ENCODE peak calls at places on chromosome 20, in seven cellular contexts. One of them, this sample, is unnamed.

GRCh38 chr20:10701607-10702006 is 27.8 kb upstream of the JAG1 start:
- DNase-seq in neuronal stem cell: no peak
- DNase-seq in testis: no peak
- DNase-seq in tibial nerve: no peak
- DNase-seq in GM23248: no peak
- DNase-seq in left ventricle myocardium inferior: no peak
- DNase-seq in heart left ventricle: no peak
- DNase-seq in this sample: no peak

GRCh38 chr20:33172781-33173180 is 4.8 kb downstream of the BPIFA2 start:
- DNase-seq in GM23248: no peak
- DNase-seq in testis: peak; percentile 39
- DNase-seq in left ventricle myocardium inferior: no peak
- DNase-seq in neuronal stem cell: no peak
- DNase-seq in heart left ventricle: no peak
- DNase-seq in tibial nerve: no peak
- DNase-seq in this sample: no peak

GRCh38 chr20:6674831-6675230 is 92.7 kb upstream of the BMP2 start:
- DNase-seq in heart left ventricle: no peak
- DNase-seq in left ventricle myocardium inferior: no peak
- DNase-seq in GM23248: no peak
- DNase-seq in tibial nerve: no peak
- DNase-seq in neuronal stem cell: no peak
- DNase-seq in testis: no peak
- DNase-seq in this sample: no peak

GRCh38 chr20:17822039-17822438 is 122.3 kb downstream of the BANF2 start:
- DNase-seq in GM23248: no peak
- DNase-seq in tibial nerve: no peak
- DNase-seq in heart left ventricle: no peak
- DNase-seq in left ventricle myocardium inferior: no peak
- DNase-seq in neuronal stem cell: no peak
- DNase-seq in testis: no peak
- DNase-seq in this sample: no peak

GRCh38 chr20:60851826-60852704 is 400.0 kb upstream of the CDH4 start:
- DNase-seq in tibial nerve: no peak
- DNase-seq in left ventricle myocardium inferior: no peak
- DNase-seq in neuronal stem cell: peak; percentile 17
- DNase-seq in testis: peak; percentile 20
- DNase-seq in GM23248: no peak
- DNase-seq in heart left ventricle: no peak
- DNase-seq in this sample: no peak

GRCh38 chr20:574297-574942 is 30.8 kb upstream of the CSNK2A1 start:
- DNase-seq in neuronal stem cell: no peak
- DNase-seq in heart left ventricle: peak; percentile 76
- DNase-seq in tibial nerve: no peak
- DNase-seq in GM23248: no peak
- DNase-seq in left ventricle myocardium inferior: peak; percentile 42
- DNase-seq in testis: no peak
- DNase-seq in this sample: no peak

GRCh38 chr20:35901678-35902544 is 52.4 kb downstream of the SCAND1 start:
- DNase-seq in heart left ventricle: no peak
- DNase-seq in GM23248: peak; percentile 91
- DNase-seq in testis: no peak
- DNase-seq in neuronal stem cell: no peak
- DNase-seq in left ventricle myocardium inferior: no peak
- DNase-seq in tibial nerve: no peak
- DNase-seq in this sample: no peak

GRCh38 chr20:53959849-53960585 is 110.4 kb downstream of the BCAS1 start:
- DNase-seq in left ventricle myocardium inferior: peak; percentile 20
- DNase-seq in tibial nerve: no peak
- DNase-seq in testis: no peak
- DNase-seq in GM23248: peak; percentile 79
- DNase-seq in neuronal stem cell: no peak
- DNase-seq in heart left ventricle: no peak
- DNase-seq in this sample: no peak

GRCh38 chr20:9889270-9889981 is 50.5 kb upstream of the PAK5 start:
- DNase-seq in tibial nerve: no peak
- DNase-seq in left ventricle myocardium inferior: no peak
- DNase-seq in GM23248: no peak
- DNase-seq in heart left ventricle: no peak
- DNase-seq in testis: no peak
- DNase-seq in neuronal stem cell: no peak
- DNase-seq in this sample: no peak

GRCh38 chr20:34549291-34549928 is 9.1 kb upstream of the MAP1LC3A start:
- DNase-seq in tibial nerve: no peak
- DNase-seq in left ventricle myocardium inferior: no peak
- DNase-seq in heart left ventricle: no peak
- DNase-seq in GM23248: peak; percentile 39
- DNase-seq in testis: no peak
- DNase-seq in neuronal stem cell: no peak
- DNase-seq in this sample: no peak

GRCh38 chr20:44008806-44009678 is 94.4 kb downstream of the TOX2 start:
- DNase-seq in GM23248: no peak
- DNase-seq in tibial nerve: no peak
- DNase-seq in left ventricle myocardium inferior: no peak
- DNase-seq in neuronal stem cell: no peak
- DNase-seq in heart left ventricle: no peak
- DNase-seq in testis: no peak
- DNase-seq in this sample: no peak

GRCh38 chr20:25090492-25091429 is 8.8 kb upstream of the VSX1 start:
- DNase-seq in neuronal stem cell: no peak
- DNase-seq in GM23248: no peak
- DNase-seq in heart left ventricle: no peak
- DNase-seq in testis: no peak
- DNase-seq in left ventricle myocardium inferior: no peak
- DNase-seq in tibial nerve: no peak
- DNase-seq in this sample: peak; percentile 55

GRCh38 chr20:63215101-63216040 is 560 bp downstream of the YTHDF1 start:
- DNase-seq in neuronal stem cell: no peak
- DNase-seq in GM23248: peak; percentile 80
- DNase-seq in left ventricle myocardium inferior: no peak
- DNase-seq in heart left ventricle: peak; percentile 35
- DNase-seq in tibial nerve: no peak
- DNase-seq in testis: no peak
- DNase-seq in this sample: no peak

GRCh38 chr20:21394120-21394519 is 3.2 kb downstream of the NKX2-4 start:
- DNase-seq in heart left ventricle: no peak
- DNase-seq in tibial nerve: no peak
- DNase-seq in neuronal stem cell: no peak
- DNase-seq in left ventricle myocardium inferior: no peak
- DNase-seq in GM23248: no peak
- DNase-seq in testis: no peak
- DNase-seq in this sample: no peak

GRCh38 chr20:47336013-47336754 is 20.3 kb downstream of the ZMYND8 start:
- DNase-seq in testis: peak; percentile 57
- DNase-seq in heart left ventricle: peak; percentile 38
- DNase-seq in GM23248: peak; percentile 93
- DNase-seq in neuronal stem cell: no peak
- DNase-seq in tibial nerve: no peak
- DNase-seq in left ventricle myocardium inferior: peak; percentile 53
- DNase-seq in this sample: no peak

GRCh38 chr20:37846573-37846972 is 56.4 kb upstream of the VSTM2L start:
- DNase-seq in left ventricle myocardium inferior: no peak
- DNase-seq in GM23248: no peak
- DNase-seq in neuronal stem cell: peak; percentile 24
- DNase-seq in testis: no peak
- DNase-seq in heart left ventricle: no peak
- DNase-seq in tibial nerve: no peak
- DNase-seq in this sample: no peak

GRCh38 chr20:61978491-61978890 is 87.2 kb downstream of the TAF4 start:
- DNase-seq in tibial nerve: no peak
- DNase-seq in GM23248: no peak
- DNase-seq in neuronal stem cell: no peak
- DNase-seq in testis: no peak
- DNase-seq in heart left ventricle: no peak
- DNase-seq in left ventricle myocardium inferior: no peak
- DNase-seq in this sample: no peak

GRCh38 chr20:47724910-47725247 is 60.4 kb downstream of the SULF2 start:
- DNase-seq in left ventricle myocardium inferior: no peak
- DNase-seq in GM23248: no peak
- DNase-seq in tibial nerve: no peak
- DNase-seq in neuronal stem cell: no peak
- DNase-seq in testis: no peak
- DNase-seq in heart left ventricle: no peak
- DNase-seq in this sample: no peak

GRCh38 chr20:3330046-3330741 is 77.3 kb downstream of the DNAAF9 start:
- DNase-seq in testis: no peak
- DNase-seq in left ventricle myocardium inferior: no peak
- DNase-seq in neuronal stem cell: no peak
- DNase-seq in tibial nerve: no peak
- DNase-seq in heart left ventricle: no peak
- DNase-seq in GM23248: peak; percentile 75
- DNase-seq in this sample: no peak

GRCh38 chr20:57076951-57077350 is 189.5 kb downstream of the BMP7 start:
- DNase-seq in heart left ventricle: no peak
- DNase-seq in neuronal stem cell: no peak
- DNase-seq in GM23248: no peak
- DNase-seq in left ventricle myocardium inferior: no peak
- DNase-seq in testis: no peak
- DNase-seq in tibial nerve: no peak
- DNase-seq in this sample: no peak

GRCh38 chr20:57076202-57076651 is 190.2 kb downstream of the BMP7 start:
- DNase-seq in GM23248: peak; percentile 88
- DNase-seq in tibial nerve: no peak
- DNase-seq in left ventricle myocardium inferior: no peak
- DNase-seq in heart left ventricle: no peak
- DNase-seq in neuronal stem cell: no peak
- DNase-seq in testis: no peak
- DNase-seq in this sample: no peak

GRCh38 chr20:57078101-57078500 is 188.3 kb downstream of the BMP7 start:
- DNase-seq in tibial nerve: no peak
- DNase-seq in heart left ventricle: no peak
- DNase-seq in testis: no peak
- DNase-seq in GM23248: no peak
- DNase-seq in left ventricle myocardium inferior: no peak
- DNase-seq in neuronal stem cell: no peak
- DNase-seq in this sample: no peak

GRCh38 chr20:57080796-57081195 is 185.6 kb downstream of the BMP7 start:
- DNase-seq in left ventricle myocardium inferior: no peak
- DNase-seq in GM23248: peak; percentile 71
- DNase-seq in neuronal stem cell: no peak
- DNase-seq in testis: peak; percentile 26
- DNase-seq in heart left ventricle: no peak
- DNase-seq in tibial nerve: no peak
- DNase-seq in this sample: no peak

DNA sequence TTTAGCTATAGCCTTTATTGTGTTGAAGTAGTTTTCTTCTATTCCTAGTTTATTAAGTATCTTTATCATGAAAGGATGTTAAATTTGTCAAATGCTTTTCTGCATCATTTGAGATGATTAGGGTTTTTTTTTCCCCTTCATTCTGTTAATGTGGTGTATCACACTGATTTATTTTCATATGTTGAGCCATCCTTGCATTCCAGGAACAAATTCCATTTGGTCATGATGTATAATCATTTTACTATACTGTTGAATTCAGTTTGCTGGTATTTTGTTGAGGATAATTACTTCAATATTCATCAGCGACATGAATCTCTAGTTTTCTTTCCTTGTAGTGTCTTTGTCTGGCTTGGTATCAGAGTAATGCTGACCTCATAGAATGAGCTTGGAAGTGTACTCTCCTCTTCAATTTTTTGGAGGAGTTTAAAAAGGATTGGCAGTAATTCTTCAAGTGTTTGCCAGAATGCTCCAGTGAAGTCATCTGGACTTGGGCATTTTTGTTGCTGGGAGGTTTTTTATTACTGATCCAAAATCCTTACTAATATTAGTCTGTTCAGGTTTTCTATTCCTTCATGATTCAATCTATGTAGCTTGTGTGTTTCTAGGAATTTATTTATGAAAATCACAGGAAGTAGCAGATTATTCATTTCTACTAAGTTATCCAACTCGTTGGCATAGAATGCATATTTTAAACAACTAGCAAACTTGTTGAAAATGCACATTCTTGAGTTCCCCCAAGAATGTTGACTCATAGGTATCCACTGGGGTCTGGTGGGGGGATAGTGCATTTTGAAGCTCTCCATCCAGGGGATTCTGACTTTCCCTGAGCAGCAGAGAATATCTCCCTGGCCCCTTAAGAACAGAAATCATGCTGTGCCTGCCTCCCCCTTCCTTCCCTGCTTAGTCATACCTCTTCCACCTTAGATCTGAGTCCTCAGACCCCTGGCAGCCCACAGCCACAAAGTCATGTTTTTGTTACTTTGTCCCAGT is 187.1 kb downstream of the BMP7 start:
- DNase-seq in GM23248: peak; percentile 41
- DNase-seq in testis: no peak
- DNase-seq in neuronal stem cell: no peak
- DNase-seq in heart left ventricle: no peak
- DNase-seq in left ventricle myocardium inferior: no peak
- DNase-seq in tibial nerve: no peak
- DNase-seq in this sample: no peak
- H3K9me3 ChIP-seq in GM23248: no peaks in the 10 kb centered on the region
- H3K9me3 ChIP-seq in testis: no peaks in the 10 kb centered on the region
- H3K9me3 ChIP-seq in neuronal stem cell: no peaks in the 10 kb centered on the region
- H3K9me3 ChIP-seq in heart left ventricle: peaks cover 31% of the 10 kb centered on the region
- H3K9me3 ChIP-seq in left ventricle myocardium inferior: peaks cover 33% of the 10 kb centered on the region
- H3K9me3 ChIP-seq in tibial nerve: peaks cover 20% of the 10 kb centered on the region
- H3K9me3 ChIP-seq in this sample: no peaks in the 10 kb centered on the region

GRCh38 chr20:59738851-59739250 is 134.5 kb downstream of the PHACTR3 start:
- DNase-seq in left ventricle myocardium inferior: no peak
- DNase-seq in tibial nerve: no peak
- DNase-seq in testis: no peak
- DNase-seq in heart left ventricle: no peak
- DNase-seq in neuronal stem cell: no peak
- DNase-seq in GM23248: no peak
- DNase-seq in this sample: no peak
- H3K9me3 ChIP-seq in left ventricle myocardium inferior: no peaks in the 10 kb centered on the region
- H3K9me3 ChIP-seq in tibial nerve: no peaks in the 10 kb centered on the region
- H3K9me3 ChIP-seq in testis: no peaks in the 10 kb centered on the region
- H3K9me3 ChIP-seq in heart left ventricle: no peaks in the 10 kb centered on the region
- H3K9me3 ChIP-seq in neuronal stem cell: no peaks in the 10 kb centered on the region
- H3K9me3 ChIP-seq in GM23248: no peaks in the 10 kb centered on the region
- H3K9me3 ChIP-seq in this sample: no peaks in the 10 kb centered on the region

DNA sequence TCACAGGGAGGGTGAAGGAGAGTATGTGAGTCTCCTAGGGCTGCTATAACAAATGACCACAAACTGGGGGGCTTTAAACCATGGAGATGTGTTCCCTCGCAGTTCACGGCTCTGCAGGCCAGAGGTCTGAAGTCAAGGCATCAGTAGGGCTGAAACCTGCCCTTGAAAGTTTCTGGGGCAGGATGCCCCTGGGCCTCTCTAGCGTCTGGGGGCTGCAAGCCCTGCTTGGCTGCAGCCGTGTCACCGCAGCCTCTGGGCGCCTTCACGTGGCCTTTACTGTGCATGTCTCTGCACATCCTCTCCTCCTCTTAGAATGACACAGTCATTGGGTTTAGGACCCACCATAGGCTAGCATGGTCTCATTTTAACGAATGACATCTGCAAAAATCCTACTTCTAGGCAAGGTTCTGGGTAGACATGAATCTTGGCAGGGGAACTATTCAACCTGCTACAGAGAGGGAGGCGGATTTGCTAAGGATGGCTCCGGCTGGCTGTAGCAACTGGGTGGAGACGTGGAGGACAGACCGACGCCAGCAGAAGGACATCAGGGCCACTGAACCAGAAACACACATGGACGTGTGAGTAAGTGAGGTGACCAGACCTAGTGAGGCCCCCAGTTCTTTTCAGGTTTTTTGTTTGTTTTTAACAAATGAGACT is 58.6 kb downstream of the PHACTR3 start:
- DNase-seq in GM23248: no peak
- DNase-seq in testis: no peak
- DNase-seq in tibial nerve: no peak
- DNase-seq in left ventricle myocardium inferior: no peak
- DNase-seq in neuronal stem cell: no peak
- DNase-seq in heart left ventricle: no peak
- DNase-seq in this sample: no peak
- H3K9me3 ChIP-seq in GM23248: no peaks in the 10 kb centered on the region
- H3K9me3 ChIP-seq in testis: no peaks in the 10 kb centered on the region
- H3K9me3 ChIP-seq in tibial nerve: peaks cover 4% of the 10 kb centered on the region
- H3K9me3 ChIP-seq in left ventricle myocardium inferior: peaks cover 17% of the 10 kb centered on the region
- H3K9me3 ChIP-seq in neuronal stem cell: no peaks in the 10 kb centered on the region
- H3K9me3 ChIP-seq in heart left ventricle: peaks cover 11% of the 10 kb centered on the region
- H3K9me3 ChIP-seq in this sample: no peaks in the 10 kb centered on the region

GRCh38 chr20:15332711-15333160 is 995.3 kb upstream of the FLRT3 start:
- DNase-seq in left ventricle myocardium inferior: no peak
- DNase-seq in heart left ventricle: no peak
- DNase-seq in GM23248: no peak
- DNase-seq in testis: no peak
- DNase-seq in neuronal stem cell: no peak
- DNase-seq in tibial nerve: no peak
- DNase-seq in this sample: no peak
- H3K9me3 ChIP-seq in left ventricle myocardium inferior: no peaks in the 10 kb centered on the region
- H3K9me3 ChIP-seq in heart left ventricle: no peaks in the 10 kb centered on the region
- H3K9me3 ChIP-seq in GM23248: no peaks in the 10 kb centered on the region
- H3K9me3 ChIP-seq in testis: no peaks in the 10 kb centered on the region
- H3K9me3 ChIP-seq in neuronal stem cell: no peaks in the 10 kb centered on the region
- H3K9me3 ChIP-seq in tibial nerve: no peaks in the 10 kb centered on the region
- H3K9me3 ChIP-seq in this sample: no peaks in the 10 kb centered on the region